ENCODE peak calls at places on chromosomes 4 and X, in five cellular contexts. L, Q, H, Z and Y are unnamed samples.

GRCh38 chr4:150104401-150105027 is 26.3 kb downstream of the DCLK2 start:
- DNase-seq in Q (no peak), H (no peak), Z (no peak), L (no peak), Y (no peak)

GRCh38 chrX:106302304-106302703 is 134.2 kb downstream of the PWWP3B start:
- DNase-seq in L (no peak), H (peak), Q (no peak), Z (no peak), Y (no peak)

GRCh38 chr4:72215198-72215597 is 183.4 kb downstream of the NPFFR2 start:
- DNase-seq in L (no peak), H (no peak), Q (no peak), Z (no peak), Y (no peak)

GRCh38 chr4:46949822-46950221 is 40.8 kb upstream of the COX7B2 start:
- DNase-seq in L (no peak), H (no peak), Q (no peak), Z (no peak), Y (no peak)

GRCh38 chr4:1278336-1278670 is 11.4 kb upstream of the MAEA start:
- DNase-seq in L (no peak), Q (no peak), H (peak), Z (no peak), Y (no peak)

GRCh38 chrX:78104447-78105176 is 564 bp downstream of the PGK1 start:
- DNase-seq in L (no peak), Z (peak), H (peak), Q (peak), Y (peak)

GRCh38 chr4:46992338-46992737 is 1.0 kb downstream of the GABRA4 start:
- DNase-seq in H (no peak), Z (no peak), L (no peak), Q (no peak), Y (no peak)

GRCh38 chr4:8648296-8648695 is 55.7 kb downstream of the CPZ start:
- DNase-seq in Q (no peak), L (no peak), Z (no peak), H (no peak), Y (no peak)

GRCh38 chr4:168604496-168605373 is 107.9 kb downstream of the PALLD start:
- DNase-seq in L (peak), H (peak), Z (no peak), Q (no peak), Y (no peak)

GRCh38 chrX:44945736-44946135 is 72.7 kb downstream of the KDM6A start:
- DNase-seq in L (no peak), Z (no peak), H (peak), Q (no peak), Y (no peak)

GRCh38 chr4:121252224-121252806 is 88.2 kb upstream of the TNIP3 start:
- DNase-seq in Z (peak), L (peak), H (peak), Q (peak), Y (peak)

GRCh38 chrX:94662665-94663064 is 988.7 kb downstream of the FAM133A start:
- DNase-seq in Z (no peak), H (peak), Q (no peak), L (no peak), Y (no peak)

GRCh38 chr4:6369511-6369910 is 99.9 kb downstream of the WFS1 start:
- DNase-seq in Q (no peak), Z (no peak), H (no peak), L (no peak), Y (no peak)